ENCODE peak calls at places on chromosomes 13 and 19, in four cellular contexts. A is K562, R is GM12878, Q is HepG2. B is an unnamed sample.

GRCh38 chr13:77697208-77698103 is at the start of gene SLAIN1:
- DNase-seq in A (peak), R (no peak), Q (peak), B (peak)

GRCh38 chr13:112781881-112782361 is 92.1 kb downstream of the ATP11A start:
- DNase-seq in A (no peak), R (no peak), Q (no peak), B (no peak)

GRCh38 chr19:41934849-41935374 is 6.7 kb upstream of the ERFL start:
- DNase-seq in A (peak), R (no peak), Q (peak), B (peak)

GRCh38 chr13:67238277-67238859 is 8.2 kb upstream of the PCDH9 start:
- DNase-seq in A (peak), R (no peak), Q (peak), B (no peak)

GRCh38 chr19:35449347-35450043 is 1.4 kb downstream of the FFAR2 start:
- DNase-seq in A (no peak), R (no peak), Q (no peak), B (no peak)

GRCh38 chr19:18833849-18834643 is 2.3 kb downstream of the UPF1 start:
- DNase-seq in A (no peak), R (no peak), Q (peak), B (no peak)

GRCh38 chr19:15479391-15480345 is at the start of gene PGLYRP2:
- DNase-seq in A (no peak), R (no peak), Q (peak), B (no peak)

GRCh38 chr13:44822291-44822690 is 167.0 kb downstream of the NUFIP1 start:
- DNase-seq in A (no peak), R (no peak), Q (no peak), B (no peak)

GRCh38 chr19:1455336-1456120 is 5.6 kb downstream of the APC2 start:
- DNase-seq in A (peak), R (no peak), Q (peak), B (peak)
- TF ChIP-seq FOXK2 in A (no peak), R (no peak), Q (no peak), B (no peak)

GRCh38 chr13:114110091-114110829 is 22.2 kb downstream of the RASA3 start:
- DNase-seq in A (no peak), R (no peak), Q (no peak), B (no peak)

GRCh38 chr13:114112826-114113322 is 19.5 kb downstream of the RASA3 start:
- DNase-seq in A (no peak), R (no peak), Q (no peak), B (no peak)

GRCh38 chr13:114111577-114111976 is 20.8 kb downstream of the RASA3 start:
- DNase-seq in A (no peak), R (no peak), Q (no peak), B (no peak)

GRCh38 chr13:114113961-114114360 is 18.5 kb downstream of the RASA3 start:
- DNase-seq in A (no peak), R (no peak), Q (no peak), B (no peak)

GRCh38 chr13:114112231-114112825 is 20.1 kb downstream of the RASA3 start:
- DNase-seq in A (no peak), R (no peak), Q (no peak), B (no peak)
- TF ChIP-seq FOXM1 in A (no peak), R (no peak), Q (no peak), B (no peak)

GRCh38 chr13:30332516-30333165 is 25.3 kb upstream of the KATNAL1 start:
- DNase-seq in A (no peak), R (no peak), Q (no peak), B (no peak)

GRCh38 chr13:30337061-30337601 is 29.8 kb upstream of the KATNAL1 start:
- DNase-seq in A (no peak), R (no peak), Q (no peak), B (no peak)

GRCh38 chr13:30331331-30331771 is 24.0 kb upstream of the KATNAL1 start:
- DNase-seq in A (no peak), R (no peak), Q (no peak), B (no peak)

GRCh38 chr13:30333601-30334000 is 26.2 kb upstream of the KATNAL1 start:
- DNase-seq in A (no peak), R (no peak), Q (no peak), B (no peak)

GRCh38 chr13:30334663-30335386 is 27.5 kb upstream of the KATNAL1 start:
- DNase-seq in A (peak), R (no peak), Q (peak), B (peak)
- TF ChIP-seq FOXK2 in A (no peak), R (no peak), Q (no peak), B (no peak)

GRCh38 chr19:38869836-38870607 is 8.1 kb downstream of the RINL start:
- DNase-seq in A (no peak), R (no peak), Q (no peak), B (no peak)
- TF ChIP-seq FOXM1 in A (no peak), R (no peak), Q (no peak), B (no peak)

GRCh38 chr13:97346561-97347254 is 87.3 kb upstream of the RAP2A start:
- DNase-seq in A (no peak), R (no peak), Q (no peak), B (no peak)

GRCh38 chr13:97342136-97342535 is 91.8 kb upstream of the RAP2A start:
- DNase-seq in A (no peak), R (no peak), Q (no peak), B (no peak)

GRCh38 chr13:97342936-97343335 is 91.0 kb upstream of the RAP2A start:
- DNase-seq in A (no peak), R (no peak), Q (no peak), B (no peak)

GRCh38 chr13:97346097-97346496 is 87.9 kb upstream of the RAP2A start:
- DNase-seq in A (no peak), R (no peak), Q (no peak), B (no peak)

GRCh38 chr13:97344250-97345175 is 89.5 kb upstream of the RAP2A start:
- DNase-seq in A (no peak), R (no peak), Q (peak), B (peak)
- TF ChIP-seq FOXK2 in A (no peak), R (no peak), Q (no peak), B (no peak)

B was measured in HEK293T.